ENCODE peak calls at places on chromosome 14, in four cellular contexts. L is stimulated activated naive CD4-positive, alpha-beta T cell; C is skeletal muscle cell; N is stimulated activated CD4-positive, alpha-beta T cell treated with anti-CD3 and anti-CD28 coated beads, Interleukin-1b, Interleukin-23, amount 100 ng/mL, for 1 hour. T is an unnamed sample.

GRCh38 chr14:58836303-58836702 is 198.5 kb downstream of the DACT1 start:
- DNase-seq in L (no peak), C (no peak), N (no peak), T (no peak)

GRCh38 chr14:20873370-20874177 is 17.6 kb upstream of the RNASE3 start:
- DNase-seq in L (peak; percentile 60), C (peak; percentile 23), N (peak; percentile 45), T (no peak)

GRCh38 chr14:93332032-93332852 is 594 bp downstream of the BTBD7 start:
- DNase-seq in L (no peak), C (no peak), N (no peak), T (no peak)

GRCh38 chr14:80055912-80056801 is 155.1 kb downstream of the DIO2 start:
- DNase-seq in L (no peak), C (no peak), N (no peak), T (no peak)

GRCh38 chr14:22791302-22791701 is 23.9 kb downstream of the SLC7A7 start:
- DNase-seq in L (no peak), C (no peak), N (no peak), T (peak; percentile 50)

GRCh38 chr14:92724516-92725340 is 23.7 kb downstream of the LGMN start:
- DNase-seq in L (no peak), C (no peak), N (no peak), T (no peak)

GRCh38 chr14:57982802-57983201 is 116.9 kb upstream of the SLC35F4 start:
- DNase-seq in L (no peak), C (no peak), N (no peak), T (no peak)

GRCh38 chr14:77063581-77064289 is 34.3 kb upstream of the CIPC start:
- DNase-seq in L (no peak), C (no peak), N (no peak), T (no peak)

GRCh38 chr14:102464006-102464405 is 45.6 kb downstream of the ANKRD9 start:
- DNase-seq in L (no peak), C (no peak), N (no peak), T (no peak)

GRCh38 chr14:65412881-65413738 is 580 bp downstream of the FUT8 start:
- DNase-seq in L (peak; percentile 72), C (no peak), N (no peak), T (no peak)

GRCh38 chr14:20278414-20278813 is 27.3 kb downstream of the TTC5 start:
- DNase-seq in L (no peak), C (no peak), N (no peak), T (no peak)

GRCh38 chr14:33404054-33404453 is 465.4 kb downstream of the NPAS3 start:
- DNase-seq in L (no peak), C (peak; percentile 82), N (no peak), T (peak; percentile 19)

GRCh38 chr14:35687335-35687939 is 121.7 kb downstream of the RALGAPA1 start:
- DNase-seq in L (no peak), C (peak; percentile 11), N (no peak), T (no peak)

GRCh38 chr14:22845103-22845394 is 8.7 kb downstream of the MMP14 start:
- DNase-seq in L (no peak), C (no peak), N (no peak), T (no peak)

GRCh38 chr14:95185452-95186392 is 28.4 kb upstream of the DICER1 start:
- DNase-seq in L (no peak), C (peak; percentile 37), N (no peak), T (no peak)

GRCh38 chr14:44910826-44911225 is 50.9 kb downstream of the KLHL28 start:
- DNase-seq in L (no peak), C (no peak), N (no peak), T (no peak)

GRCh38 chr14:85991156-85991555 is 461.2 kb downstream of the FLRT2 start:
- DNase-seq in L (no peak), C (no peak), N (no peak), T (no peak)

GRCh38 chr14:92539875-92540274 is 26.3 kb downstream of the RIN3 start:
- DNase-seq in L (no peak), C (no peak), N (no peak), T (no peak)

GRCh38 chr14:49961270-49962222 is 68.7 kb downstream of the ARF6 start:
- DNase-seq in L (no peak), C (no peak), N (no peak), T (no peak)

GRCh38 chr14:55514819-55515470 is 65.1 kb upstream of the KTN1 start:
- DNase-seq in L (no peak), C (peak; percentile 40), N (no peak), T (peak; percentile 52)

GRCh38 chr14:104687601-104688504 is 1.6 kb upstream of the INF2 start:
- DNase-seq in L (no peak), C (no peak), N (no peak), T (no peak)

GRCh38 chr14:101636081-101636560 is 74.8 kb downstream of the DIO3 start:
- DNase-seq in L (no peak), C (no peak), N (no peak), T (no peak)

GRCh38 chr14:61528591-61529021 is 166.7 kb upstream of the HIF1A start:
- DNase-seq in L (no peak), C (peak; percentile 90), N (no peak), T (peak; percentile 88)

GRCh38 chr14:23160924-23161522 is 22.4 kb downstream of the SLC7A8 start:
- DNase-seq in L (no peak), C (peak; percentile 65), N (no peak), T (no peak)

GRCh38 chr14:60163741-60164140 is 1.5 kb downstream of the DHRS7 start:
- DNase-seq in L (no peak), C (no peak), N (no peak), T (no peak)

GRCh38 chr14:69632154-69632553 is 20.8 kb downstream of the SUSD6 start:
- DNase-seq in L (no peak), C (no peak), N (no peak), T (no peak)

GRCh38 chr14:100676089-100676685 is 50.5 kb upstream of the DLK1 start:
- DNase-seq in L (no peak), C (no peak), N (no peak), T (no peak)

GRCh38 chr14:84546236-84546635 is 983.7 kb upstream of the FLRT2 start:
- DNase-seq in L (no peak), C (no peak), N (no peak), T (no peak)

GRCh38 chr14:58085877-58086276 is 66.1 kb downstream of the ARMH4 start:
- DNase-seq in L (no peak), C (no peak), N (no peak), T (no peak)

GRCh38 chr14:22332671-22333407 is 256.2 kb downstream of the DAD1 start:
- DNase-seq in L (no peak), C (peak; percentile 35), N (no peak), T (no peak)

GRCh38 chr14:54535126-54535525 is 25.4 kb downstream of the CGRRF1 start:
- DNase-seq in L (no peak), C (no peak), N (no peak), T (no peak)

GRCh38 chr14:74978416-74978947 is 23.1 kb upstream of the PGF start:
- DNase-seq in L (no peak), C (no peak), N (no peak), T (no peak)

GRCh38 chr14:36605506-36605857 is 23.1 kb upstream of the NKX2-8 start:
- DNase-seq in L (no peak), C (no peak), N (no peak), T (no peak)

GRCh38 chr14:91205449-91205848 is 39.1 kb downstream of the GPR68 start:
- DNase-seq in L (no peak), C (no peak), N (no peak), T (no peak)

GRCh38 chr14:70721542-70721941 is 79.8 kb downstream of the TTC9 start:
- DNase-seq in L (no peak), C (no peak), N (no peak), T (no peak)

GRCh38 chr14:99035268-99035667 is 236.7 kb downstream of the BCL11B start:
- DNase-seq in L (no peak), C (no peak), N (no peak), T (no peak)

GRCh38 chr14:54170301-54170700 is 213.7 kb upstream of the BMP4 start:
- DNase-seq in L (no peak), C (no peak), N (no peak), T (no peak)

GRCh38 chr14:60771117-60771516 is 36.6 kb downstream of the MNAT1 start:
- DNase-seq in L (no peak), C (no peak), N (no peak), T (no peak)

GRCh38 chr14:103527408-103528157 is 1.4 kb upstream of the TRMT61A start:
- DNase-seq in L (no peak), C (no peak), N (no peak), T (no peak)

GRCh38 chr14:75044322-75044721 is 6.9 kb downstream of the MLH3 start:
- DNase-seq in L (no peak), C (peak; percentile 60), N (no peak), T (peak; percentile 52)

T was measured in AG04449.